ENCODE peak calls at places on chromosome 15, in ten cellular contexts. A is psoas muscle, L is heart right ventricle, I is hippocampal formation, V is iPS DF 6.9, R is iris pigment epithelial cell, Q is HCT116, M is NCI-H1694, K is nephron progenitor cell, O is Karpas-422. J is an unnamed sample.

GRCh38 chr15:65300924-65301441 is 3.5 kb upstream of the RNU5B-1 start:
- DNase-seq in A (no peak), L (no peak), I (no peak), V (no peak), R (no peak), Q (no peak), M (no peak), K (no peak), O (no peak), J (no peak)

GRCh38 chr15:73787621-73788020 is 34.5 kb upstream of the INSYN1 start:
- DNase-seq in A (no peak), L (no peak), I (no peak), V (no peak), R (no peak), Q (no peak), M (no peak), K (no peak), O (no peak), J (no peak)

GRCh38 chr15:88979674-88980073 is 66.5 kb upstream of the MFGE8 start:
- DNase-seq in A (no peak), L (no peak), I (no peak), V (no peak), R (no peak), Q (no peak), M (no peak), K (no peak), O (no peak), J (no peak)

GRCh38 chr15:67322481-67322880 is 67.9 kb downstream of the IQCH start:
- DNase-seq in A (no peak), L (no peak), I (no peak), V (no peak), R (peak), Q (no peak), M (no peak), K (no peak), O (no peak), J (peak)

GRCh38 chr15:40937762-40938529 is 8.8 kb downstream of the DLL4 start:
- DNase-seq in A (no peak), L (no peak), I (no peak), V (no peak), R (no peak), Q (peak), M (no peak), K (no peak), O (peak), J (peak)

GRCh38 chr15:88077249-88077810 is 179.2 kb downstream of the NTRK3 start:
- DNase-seq in A (no peak), L (no peak), I (no peak), V (no peak), R (no peak), Q (no peak), M (no peak), K (no peak), O (no peak), J (no peak)

GRCh38 chr15:49255966-49256759 is 86.1 kb downstream of the GALK2 start:
- DNase-seq in A (no peak), L (no peak), I (no peak), V (no peak), R (no peak), Q (no peak), M (no peak), K (no peak), O (no peak), J (no peak)

GRCh38 chr15:87829651-87830050 is 426.9 kb downstream of the NTRK3 start:
- DNase-seq in A (no peak), L (no peak), I (no peak), V (no peak), R (no peak), Q (no peak), M (no peak), K (no peak), O (no peak), J (no peak)

GRCh38 chr15:96066852-96067490 is 263.5 kb upstream of the NR2F2 start:
- DNase-seq in A (no peak), L (no peak), I (no peak), V (no peak), R (peak), Q (no peak), M (no peak), K (no peak), O (no peak), J (no peak)

GRCh38 chr15:68599153-68599545 is 20.4 kb downstream of the CORO2B start:
- DNase-seq in A (no peak), L (no peak), I (no peak), V (no peak), R (no peak), Q (no peak), M (no peak), K (no peak), O (no peak), J (no peak)

GRCh38 chr15:31577103-31577502 is 250.5 kb downstream of the KLF13 start:
- DNase-seq in A (no peak), L (no peak), I (no peak), V (no peak), R (no peak), Q (no peak), M (no peak), K (no peak), O (no peak), J (no peak)

GRCh38 chr15:50219820-50220219 is 37.8 kb downstream of the SLC27A2 start:
- DNase-seq in A (no peak), L (no peak), I (no peak), V (no peak), R (peak), Q (peak), M (no peak), K (no peak), O (no peak), J (peak)

GRCh38 chr15:90362936-90363212 is 10.8 kb downstream of the ZNF774 start:
- DNase-seq in A (no peak), L (no peak), I (no peak), V (no peak), R (peak), Q (no peak), M (no peak), K (no peak), O (no peak), J (peak)

GRCh38 chr15:101194246-101195138 is 57.4 kb downstream of the CHSY1 start:
- DNase-seq in A (no peak), L (no peak), I (no peak), V (no peak), R (no peak), Q (no peak), M (no peak), K (no peak), O (no peak), J (no peak)

GRCh38 chr15:48292458-48292857 is 38.8 kb upstream of the DUT start:
- DNase-seq in A (no peak), L (no peak), I (no peak), V (no peak), R (no peak), Q (no peak), M (no peak), K (no peak), O (no peak), J (no peak)

GRCh38 chr15:85407421-85408269 is 27.2 kb downstream of the AKAP13 start:
- DNase-seq in A (no peak), L (no peak), I (no peak), V (no peak), R (peak), Q (no peak), M (no peak), K (no peak), O (no peak), J (peak)

GRCh38 chr15:77578641-77579372 is 53.9 kb downstream of the LINGO1 start:
- DNase-seq in A (no peak), L (no peak), I (no peak), V (no peak), R (no peak), Q (no peak), M (no peak), K (no peak), O (no peak), J (no peak)

GRCh38 chr15:71186267-71186666 is 71.0 kb downstream of the THSD4 start:
- DNase-seq in A (no peak), L (peak), I (no peak), V (no peak), R (no peak), Q (no peak), M (no peak), K (no peak), O (no peak), J (no peak)

GRCh38 chr15:38608682-38609081 is 44.1 kb upstream of the RASGRP1 start:
- DNase-seq in A (no peak), L (no peak), I (no peak), V (no peak), R (no peak), Q (no peak), M (no peak), K (no peak), O (no peak), J (no peak)

GRCh38 chr15:99438222-99438592 is 127.6 kb upstream of the MEF2A start:
- DNase-seq in A (no peak), L (no peak), I (no peak), V (no peak), R (no peak), Q (no peak), M (no peak), K (no peak), O (no peak), J (no peak)

GRCh38 chr15:99139276-99139675 is 34.4 kb downstream of the SYNM start:
- DNase-seq in A (no peak), L (no peak), I (no peak), V (no peak), R (no peak), Q (no peak), M (no peak), K (no peak), O (no peak), J (no peak)

GRCh38 chr15:34853001-34853758 is 57.8 kb upstream of the ACTC1 start:
- DNase-seq in A (no peak), L (no peak), I (no peak), V (peak), R (peak), Q (no peak), M (no peak), K (no peak), O (no peak), J (peak)

GRCh38 chr15:64692166-64692565 is 83.2 kb downstream of the RBPMS2 start:
- DNase-seq in A (no peak), L (peak), I (no peak), V (no peak), R (no peak), Q (no peak), M (no peak), K (no peak), O (no peak), J (no peak)

J was measured in amniotic epithelial cell.